ENCODE peak calls at places on chromosomes 2 and 18, in nine cellular contexts. E is RCC 7860; X is endothelial cell; C is stimulated activated naive CD4-positive, alpha-beta T cell; I is hypothalamus; V is left ventricle myocardium superior; Q is ELF-1; H is ELR; W is memory B cell. A is an unnamed sample.

GRCh38 chr2:74567862-74568261 is 13.3 kb downstream of the DOK1 start:
- DNase-seq in E (no peak), X (no peak), C (no peak), I (no peak), V (no peak), Q (no peak), H (peak), W (no peak), A (peak)

GRCh38 chr2:215277942-215278341 is 33.9 kb upstream of the ATIC start:
- DNase-seq in E (no peak), X (no peak), C (no peak), I (no peak), V (no peak), Q (no peak), H (peak), W (no peak), A (no peak)

GRCh38 chr2:200199576-200200263 is 106.8 kb upstream of the SPATS2L start:
- DNase-seq in E (peak), X (no peak), C (no peak), I (no peak), V (no peak), Q (peak), H (no peak), W (no peak), A (no peak)

GRCh38 chr2:197179744-197180498 is 130.7 kb downstream of the ANKRD44 start:
- DNase-seq in E (no peak), X (no peak), C (no peak), I (no peak), V (peak), Q (peak), H (peak), W (no peak), A (peak)

GRCh38 chr18:12290086-12290485 is 18.0 kb upstream of the TUBB6 start:
- DNase-seq in E (no peak), X (no peak), C (no peak), I (no peak), V (no peak), Q (no peak), H (no peak), W (no peak), A (no peak)

GRCh38 chr2:37471994-37472393 is 127.6 kb downstream of the QPCT start:
- DNase-seq in E (peak), X (no peak), C (no peak), I (no peak), V (no peak), Q (no peak), H (peak), W (no peak), A (peak)

GRCh38 chr2:159083601-159084000 is 115.2 kb downstream of the TANC1 start:
- DNase-seq in E (no peak), X (no peak), C (no peak), I (no peak), V (no peak), Q (no peak), H (peak), W (no peak), A (peak)

GRCh38 chr2:2663401-2664036 is 332.4 kb upstream of the MYT1L start:
- DNase-seq in E (peak), X (no peak), C (no peak), I (no peak), V (no peak), Q (no peak), H (no peak), W (no peak), A (no peak)

GRCh38 chr2:45777996-45778719 is 126.7 kb downstream of the PRKCE start:
- DNase-seq in E (no peak), X (no peak), C (no peak), I (no peak), V (no peak), Q (no peak), H (peak), W (no peak), A (no peak)

GRCh38 chr2:63300835-63301234 is 250.2 kb downstream of the OTX1 start:
- DNase-seq in E (no peak), X (no peak), C (no peak), I (no peak), V (no peak), Q (peak), H (peak), W (no peak), A (no peak)

GRCh38 chr2:42369551-42370229 is 8.7 kb upstream of the COX7A2L start:
- DNase-seq in E (no peak), X (no peak), C (no peak), I (no peak), V (no peak), Q (peak), H (no peak), W (no peak), A (no peak)

GRCh38 chr2:35503738-35504160 is 851.8 kb upstream of the CRIM1 start:
- DNase-seq in E (no peak), X (no peak), C (no peak), I (no peak), V (no peak), Q (no peak), H (peak), W (no peak), A (no peak)